ENCODE peak calls at places on chromosomes 11 and 22, in nine cellular contexts. K is stromal cell of bone marrow; R is Right ventricle myocardium superior; D is glutamatergic neuron; A is activated T-helper 1 cell treated with anti-CD3 and anti-CD28 coated beads, Interleukin-12 subunit alpha, Interleukin-12 subunit beta, Interleukin-2, Interleukin-4 antibody, amounts not matched to agents 30 ng/mL and 10 ng/mL and 1 ng/mL, durations not matched to agents 14 hours and 24 hours and 36 hours; E is stimulated activated CD4-positive, alpha-beta T cell treated with anti-CD3 and anti-CD28 coated beads, Interleukin-1b, Interleukin-23, amount 100 ng/mL, for 24 hours; M is Daoy; B is SW480; J is cardiac septum. X is an unnamed sample.

GRCh38 chr11:86041975-86042378 is 26.9 kb downstream of the PICALM start:
- DNase-seq in K (peak), R (no peak), D (peak), A (peak), E (no peak), M (peak), B (peak), J (no peak), X (no peak)

GRCh38 chr11:134639586-134640330 is 227.7 kb upstream of the B3GAT1 start:
- DNase-seq in K (no peak), R (no peak), D (no peak), A (no peak), E (no peak), M (peak), B (peak), J (no peak), X (peak)

GRCh38 chr11:15865212-15865987 is 490.9 kb downstream of the SOX6 start:
- DNase-seq in K (no peak), R (no peak), D (no peak), A (no peak), E (no peak), M (no peak), B (no peak), J (no peak), X (no peak)

GRCh38 chr11:128520886-128521696 is 66.3 kb downstream of the ETS1 start:
- DNase-seq in K (no peak), R (no peak), D (no peak), A (no peak), E (no peak), M (no peak), B (no peak), J (no peak), X (no peak)

GRCh38 chr22:17871726-17872458 is 97.6 kb upstream of the BID start:
- DNase-seq in K (no peak), R (peak), D (no peak), A (no peak), E (no peak), M (no peak), B (no peak), J (no peak), X (no peak)

GRCh38 chr11:92769125-92769524 is 200.3 kb upstream of the MTNR1B start:
- DNase-seq in K (no peak), R (no peak), D (no peak), A (no peak), E (no peak), M (no peak), B (no peak), J (no peak), X (no peak)

GRCh38 chr11:132123449-132123848 is 753.0 kb downstream of the NTM start:
- DNase-seq in K (no peak), R (no peak), D (no peak), A (no peak), E (no peak), M (no peak), B (no peak), J (no peak), X (no peak)

GRCh38 chr11:81033779-81034550 is 1593.1 kb upstream of the TENM4 start:
- DNase-seq in K (no peak), R (no peak), D (no peak), A (no peak), E (no peak), M (no peak), B (no peak), J (no peak), X (no peak)

GRCh38 chr22:18056161-18056666 is 21.6 kb upstream of the PEX26 start:
- DNase-seq in K (peak), R (no peak), D (no peak), A (no peak), E (no peak), M (peak), B (peak), J (no peak), X (peak)

GRCh38 chr11:70005107-70005818 is 72.9 kb upstream of the ANO1 start:
- DNase-seq in K (no peak), R (no peak), D (no peak), A (no peak), E (no peak), M (peak), B (peak), J (no peak), X (no peak)

GRCh38 chr22:19224985-19225384 is 46.4 kb upstream of the SLC25A1 start:
- DNase-seq in K (no peak), R (no peak), D (no peak), A (no peak), E (no peak), M (no peak), B (no peak), J (no peak), X (no peak)

GRCh38 chr22:48616656-48617055 is 1211.0 kb downstream of the BRD1 start:
- DNase-seq in K (no peak), R (no peak), D (no peak), A (no peak), E (no peak), M (no peak), B (no peak), J (no peak), X (no peak)